ENCODE peak calls at places on chromosome 14, in four cellular contexts. X, S, E and I are unnamed samples.

GRCh38 chr14:105299654-105300541 is 903 bp downstream of the BRF1 start:
- DNase-seq in X (no peak), S (no peak), E (no peak), I (peak)

GRCh38 chr14:56212541-56212940 is 94.3 kb downstream of the PELI2 start:
- DNase-seq in X (no peak), S (no peak), E (no peak), I (no peak)

GRCh38 chr14:35140718-35141581 is 18.6 kb downstream of the PRORP start:
- DNase-seq in X (no peak), S (no peak), E (peak), I (peak)

GRCh38 chr14:100065942-100066574 is 836 bp downstream of the EVL start:
- DNase-seq in X (no peak), S (no peak), E (no peak), I (no peak)

GRCh38 chr14:51167587-51168219 is 72.3 kb upstream of the TMX1 start:
- DNase-seq in X (no peak), S (no peak), E (no peak), I (no peak)

GRCh38 chr14:42002139-42002538 is 395.5 kb downstream of the LRFN5 start:
- DNase-seq in X (no peak), S (no peak), E (no peak), I (no peak)

GRCh38 chr14:103730490-103731035 is 15.0 kb downstream of the ZFYVE21 start:
- DNase-seq in X (no peak), S (peak), E (no peak), I (peak)

GRCh38 chr14:38342803-38343202 is 86.9 kb upstream of the CLEC14A start:
- DNase-seq in X (no peak), S (no peak), E (no peak), I (no peak)

GRCh38 chr14:90757452-90757851 is 58.8 kb downstream of the TTC7B start:
- DNase-seq in X (no peak), S (no peak), E (no peak), I (no peak)

GRCh38 chr14:102474934-102475333 is 34.6 kb downstream of the ANKRD9 start:
- DNase-seq in X (no peak), S (no peak), E (no peak), I (no peak)

GRCh38 chr14:54650331-54651017 is 83.5 kb downstream of the SAMD4A start:
- DNase-seq in X (no peak), S (no peak), E (peak), I (no peak)

GRCh38 chr14:54366726-54367707 is 29.8 kb upstream of the CDKN3 start:
- DNase-seq in X (peak), S (peak), E (peak), I (peak)

GRCh38 chr14:62885451-62885850 is 159.8 kb downstream of the KCNH5 start:
- DNase-seq in X (no peak), S (no peak), E (no peak), I (no peak)

GRCh38 chr14:95431199-95432145 is 85.0 kb downstream of the SYNE3 start:
- DNase-seq in X (no peak), S (peak), E (no peak), I (peak)

GRCh38 chr14:50961606-50962259 is 17.4 kb upstream of the PYGL start:
- DNase-seq in X (no peak), S (no peak), E (no peak), I (peak)

GRCh38 chr14:22471545-22472121 is 117.4 kb downstream of the DAD1 start:
- DNase-seq in X (peak), S (peak), E (peak), I (peak)

GRCh38 chr14:95770777-95771176 is 56.9 kb upstream of the TCL1A start:
- DNase-seq in X (no peak), S (no peak), E (no peak), I (no peak)

GRCh38 chr14:62303437-62303836 is 541.2 kb downstream of the SNAPC1 start:
- DNase-seq in X (no peak), S (no peak), E (no peak), I (no peak)

GRCh38 chr14:102588821-102589220 is 3.6 kb upstream of the RCOR1 start:
- DNase-seq in X (no peak), S (no peak), E (no peak), I (no peak)

GRCh38 chr14:37585971-37586759 is 8.9 kb downstream of the FOXA1 start:
- DNase-seq in X (no peak), S (no peak), E (no peak), I (no peak)

GRCh38 chr14:22168092-22168955 is 420.7 kb downstream of the DAD1 start:
- DNase-seq in X (no peak), S (no peak), E (peak), I (no peak)

GRCh38 chr14:33120341-33120740 is 181.7 kb downstream of the NPAS3 start:
- DNase-seq in X (no peak), S (no peak), E (no peak), I (no peak)
- TF ChIP-seq YY1 in X (no peak), S (no peak), E (no peak), I (peak)

GRCh38 chr14:44988694-44989093 is 26.7 kb downstream of the TOGARAM1 start:
- DNase-seq in X (no peak), S (no peak), E (no peak), I (no peak)
- TF ChIP-seq ELF1 in X (no peak), S (no peak), E (no peak), I (no peak)

GRCh38 chr14:68291820-68292219 is 472.2 kb downstream of the RAD51B start:
- DNase-seq in X (peak), S (peak), E (peak), I (no peak)

GRCh38 chr14:68293404-68293803 is 473.8 kb downstream of the RAD51B start:
- DNase-seq in X (no peak), S (no peak), E (no peak), I (no peak)

GRCh38 chr14:68295316-68295816 is 475.8 kb downstream of the RAD51B start:
- DNase-seq in X (peak), S (peak), E (peak), I (no peak)

GRCh38 chr14:68297011-68297410 is 477.4 kb downstream of the RAD51B start:
- DNase-seq in X (no peak), S (no peak), E (no peak), I (no peak)

GRCh38 chr14:68292467-68293334 is 473.1 kb downstream of the RAD51B start:
- DNase-seq in X (no peak), S (no peak), E (no peak), I (peak)
- TF ChIP-seq YY1 in X (no peak), S (no peak), E (no peak), I (no peak)

GRCh38 chr14:58815046-58815701 is 177.4 kb downstream of the DACT1 start:
- DNase-seq in X (no peak), S (no peak), E (no peak), I (peak)
- TF ChIP-seq ELF1 in X (no peak), S (no peak), E (no peak), I (no peak)

DNA sequence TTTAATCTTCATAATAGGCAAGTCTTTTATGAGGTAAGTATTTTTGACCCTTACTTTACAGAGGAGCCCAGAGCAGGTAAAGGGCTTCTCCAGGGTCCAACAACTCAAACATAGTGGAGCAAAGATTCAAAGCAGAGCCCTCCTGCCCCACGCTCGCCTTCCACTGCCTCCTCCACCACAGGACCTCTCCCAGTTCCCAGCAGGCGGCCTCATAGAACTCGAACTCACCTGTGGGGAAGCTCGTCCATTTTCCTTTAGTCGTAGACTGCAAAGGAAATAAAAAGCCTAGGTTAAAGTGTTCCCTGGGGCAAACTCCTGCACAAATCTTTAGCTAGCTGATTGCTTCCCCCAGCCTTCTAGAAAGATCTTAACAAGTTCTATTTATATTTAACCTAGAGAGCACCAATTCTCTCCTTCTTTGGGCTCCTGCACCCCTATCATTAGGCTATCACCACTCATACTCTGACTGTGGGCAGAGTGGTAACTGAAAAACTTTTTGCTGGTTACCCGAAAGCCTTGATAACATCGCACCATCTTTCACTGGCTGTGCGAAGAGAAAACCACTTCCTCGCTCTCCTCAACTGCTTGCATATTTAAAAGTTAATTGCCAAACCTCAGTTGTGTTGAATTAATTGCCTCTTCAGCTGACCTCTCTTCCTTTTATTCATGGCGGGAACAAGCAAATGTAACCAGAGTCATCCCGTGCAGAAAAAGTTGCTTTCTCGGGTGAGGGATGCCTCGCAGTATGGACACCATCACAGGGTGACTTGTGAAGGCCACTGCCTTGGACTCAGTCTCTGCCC is 299.6 kb downstream of the DPF3 start:
- DNase-seq in X (no peak), S (no peak), E (no peak), I (no peak)
- TF ChIP-seq YY1 in X (no peak), S (no peak), E (no peak), I (no peak)